ENCODE peak calls at places on chromosomes 7 and 10, in seven cellular contexts. W, X, K, U, C, D and I are unnamed samples.

GRCh38 chr10:35635576-35635975 is 6.5 kb downstream of the FZD8 start:
- DNase-seq in W (peak), X (no peak), K (no peak), U (peak), C (peak), D (peak), I (no peak)

GRCh38 chr7:12805518-12805928 is 118.1 kb downstream of the ARL4A start:
- DNase-seq in W (no peak), X (no peak), K (no peak), U (no peak), C (peak), D (no peak), I (no peak)

GRCh38 chr7:19585761-19586160 is 123.1 kb downstream of the POLR1F start:
- DNase-seq in W (no peak), X (no peak), K (no peak), U (no peak), C (no peak), D (no peak), I (no peak)

GRCh38 chr7:114414151-114415053 is at the start of gene FOXP2:
- DNase-seq in W (peak), X (no peak), K (no peak), U (no peak), C (no peak), D (no peak), I (no peak)

GRCh38 chr7:134625571-134625970 is 21.1 kb upstream of the BPGM start:
- DNase-seq in W (no peak), X (no peak), K (no peak), U (no peak), C (no peak), D (no peak), I (no peak)

GRCh38 chr10:98971464-98971863 is 264.2 kb downstream of the HPSE2 start:
- DNase-seq in W (no peak), X (no peak), K (no peak), U (no peak), C (no peak), D (no peak), I (no peak)

GRCh38 chr7:135672560-135673359 is 10.4 kb downstream of the STMP1 start:
- DNase-seq in W (peak), X (no peak), K (no peak), U (no peak), C (peak), D (peak), I (no peak)

GRCh38 chr10:78033623-78034470 is at the start of gene RPS24:
- DNase-seq in W (peak), X (peak), K (peak), U (peak), C (peak), D (peak), I (peak)

GRCh38 chr7:64515781-64516180 is 47.1 kb downstream of the ZNF680 start:
- DNase-seq in W (no peak), X (no peak), K (no peak), U (no peak), C (no peak), D (no peak), I (no peak)

GRCh38 chr7:30652951-30653641 is 29.2 kb downstream of the CRHR2 start:
- DNase-seq in W (no peak), X (no peak), K (peak), U (no peak), C (no peak), D (no peak), I (no peak)

GRCh38 chr10:99917963-99918825 is 91.6 kb downstream of the DNMBP start:
- DNase-seq in W (peak), X (peak), K (no peak), U (no peak), C (peak), D (no peak), I (no peak)

GRCh38 chr10:16854623-16855022 is 37.4 kb upstream of the RSU1 start:
- DNase-seq in W (no peak), X (no peak), K (no peak), U (no peak), C (peak), D (no peak), I (no peak)

GRCh38 chr7:3371601-3372000 is 70.5 kb downstream of the SDK1 start:
- DNase-seq in W (no peak), X (no peak), K (no peak), U (no peak), C (peak), D (no peak), I (no peak)

GRCh38 chr10:124992462-124993344 is 50.8 kb downstream of the ZRANB1 start:
- DNase-seq in W (peak), X (peak), K (peak), U (no peak), C (peak), D (peak), I (peak)

GRCh38 chr7:38858281-38858884 is 50.6 kb downstream of the VPS41 start:
- DNase-seq in W (no peak), X (no peak), K (no peak), U (no peak), C (no peak), D (no peak), I (no peak)

GRCh38 chr7:118606632-118607031 is 382.1 kb downstream of the ANKRD7 start:
- DNase-seq in W (no peak), X (no peak), K (no peak), U (no peak), C (no peak), D (no peak), I (no peak)

GRCh38 chr10:62614389-62615157 is 189.9 kb upstream of the ADO start:
- DNase-seq in W (no peak), X (no peak), K (no peak), U (no peak), C (peak), D (no peak), I (no peak)

GRCh38 chr10:26445411-26446031 is 7.4 kb downstream of the APBB1IP start:
- DNase-seq in W (no peak), X (no peak), K (no peak), U (no peak), C (no peak), D (peak), I (peak)

GRCh38 chr10:99996934-99997648 is 12.7 kb downstream of the DNMBP start:
- DNase-seq in W (no peak), X (no peak), K (no peak), U (no peak), C (peak), D (no peak), I (no peak)

GRCh38 chr10:114388275-114388674 is 16.0 kb downstream of the AFAP1L2 start:
- DNase-seq in W (no peak), X (no peak), K (no peak), U (no peak), C (no peak), D (no peak), I (no peak)

GRCh38 chr7:99447943-99448342 is 9.2 kb downstream of the CPSF4 start:
- DNase-seq in W (no peak), X (no peak), K (no peak), U (no peak), C (no peak), D (no peak), I (no peak)

GRCh38 chr7:108492742-108493141 is 33.2 kb downstream of the PNPLA8 start:
- DNase-seq in W (no peak), X (no peak), K (no peak), U (no peak), C (no peak), D (no peak), I (no peak)

GRCh38 chr7:127252736-127253288 is at the start of gene GRM8:
- DNase-seq in W (peak), X (peak), K (peak), U (no peak), C (peak), D (no peak), I (no peak)

GRCh38 chr10:19817251-19818046 is 1.2 kb downstream of the PLXDC2 start:
- DNase-seq in W (peak), X (peak), K (peak), U (no peak), C (peak), D (no peak), I (no peak)

GRCh38 chr7:96819111-96819700 is 109.6 kb upstream of the SEM1 start:
- DNase-seq in W (no peak), X (no peak), K (no peak), U (no peak), C (no peak), D (no peak), I (no peak)

GRCh38 chr10:124224331-124225028 is 131.1 kb upstream of the CHST15 start:
- DNase-seq in W (no peak), X (no peak), K (no peak), U (peak), C (no peak), D (no peak), I (peak)

GRCh38 chr10:59362991-59363390 is 642 bp upstream of the FAM13C start:
- DNase-seq in W (peak), X (peak), K (no peak), U (peak), C (peak), D (no peak), I (no peak)

GRCh38 chr10:75191821-75192568 is 18.6 kb upstream of the VDAC2 start:
- DNase-seq in W (no peak), X (peak), K (no peak), U (peak), C (no peak), D (no peak), I (peak)

GRCh38 chr10:77461636-77462296 is 175.8 kb downstream of the KCNMA1 start:
- DNase-seq in W (no peak), X (no peak), K (no peak), U (no peak), C (no peak), D (no peak), I (no peak)

GRCh38 chr10:114495303-114495702 is 91.0 kb upstream of the AFAP1L2 start:
- DNase-seq in W (no peak), X (no peak), K (no peak), U (no peak), C (no peak), D (no peak), I (no peak)

GRCh38 chr10:104049497-104050250 is 36.0 kb downstream of the COL17A1 start:
- DNase-seq in W (no peak), X (no peak), K (no peak), U (no peak), C (peak), D (no peak), I (peak)

GRCh38 chr10:50594012-50594411 is 29.7 kb downstream of the SGMS1 start:
- DNase-seq in W (no peak), X (no peak), K (no peak), U (no peak), C (peak), D (no peak), I (peak)

GRCh38 chr7:94146408-94146807 is 142.3 kb upstream of the BET1 start:
- DNase-seq in W (no peak), X (peak), K (peak), U (no peak), C (no peak), D (no peak), I (no peak)

GRCh38 chr10:79378647-79379511 is 31.6 kb downstream of the PPIF start:
- DNase-seq in W (no peak), X (no peak), K (peak), U (peak), C (no peak), D (no peak), I (no peak)

GRCh38 chr7:121278120-121279021 is 50.4 kb upstream of the WNT16 start:
- DNase-seq in W (no peak), X (no peak), K (no peak), U (no peak), C (peak), D (no peak), I (peak)

GRCh38 chr7:84339306-84339705 is 144.7 kb upstream of the SEMA3A start:
- DNase-seq in W (no peak), X (no peak), K (no peak), U (no peak), C (peak), D (no peak), I (no peak)

GRCh38 chr7:142533920-142534319 is 215.4 kb upstream of the PRSS1 start:
- DNase-seq in W (no peak), X (no peak), K (no peak), U (no peak), C (no peak), D (no peak), I (no peak)

GRCh38 chr7:142523821-142524460 is 225.3 kb upstream of the PRSS1 start:
- DNase-seq in W (no peak), X (no peak), K (no peak), U (no peak), C (no peak), D (no peak), I (no peak)

GRCh38 chr7:142534726-142535122 is 214.5 kb upstream of the PRSS1 start:
- DNase-seq in W (no peak), X (no peak), K (no peak), U (no peak), C (no peak), D (no peak), I (no peak)

GRCh38 chr7:142528608-142529408 is 220.5 kb upstream of the PRSS1 start:
- DNase-seq in W (no peak), X (no peak), K (no peak), U (no peak), C (no peak), D (no peak), I (no peak)
- TF ChIP-seq CTCF in W (no peak), X (no peak), K (no peak), U (no peak), C (no peak), D (no peak), I (no peak)

DNA sequence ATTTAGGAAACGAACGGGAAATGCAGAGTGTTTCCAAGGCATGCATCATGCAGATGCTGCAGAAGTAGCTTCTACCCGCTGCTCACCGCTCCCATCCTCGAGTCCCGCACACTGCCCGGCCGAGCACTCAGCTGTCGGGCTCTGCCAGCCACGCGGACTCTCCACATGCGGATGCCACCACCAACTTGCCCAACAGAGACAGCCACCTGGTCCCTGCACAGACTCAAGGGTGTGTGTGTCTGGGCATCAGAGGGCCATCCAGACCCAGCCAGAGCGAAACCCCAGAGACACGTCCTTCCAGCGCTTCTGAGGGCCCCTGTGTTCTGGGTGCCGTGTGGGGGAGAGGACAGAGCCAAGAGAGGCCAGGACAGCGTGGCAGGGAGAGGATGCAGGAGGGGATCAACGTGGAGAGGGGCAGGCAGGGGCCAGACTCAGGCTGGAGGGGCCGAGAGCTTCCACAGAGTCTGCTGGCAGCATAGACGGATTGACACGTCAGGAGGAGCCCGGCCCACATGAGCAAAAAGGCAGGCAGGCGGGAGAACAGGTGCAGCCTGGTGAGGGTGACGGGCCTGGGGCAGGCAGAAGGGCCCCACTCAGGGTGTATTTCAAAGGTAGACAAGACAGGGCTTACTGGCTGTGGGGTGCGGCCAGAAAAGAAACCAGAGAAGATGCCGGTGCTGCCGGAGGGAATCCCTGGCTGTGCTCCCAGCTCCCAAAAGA is 18.3 kb downstream of the GPER1 start:
- DNase-seq in W (no peak), X (no peak), K (peak), U (no peak), C (no peak), D (no peak), I (no peak)
- H3K4me3 ChIP-seq in W (no peak), X (no peak), K (no peak), U (no peak), C (no peak), D (no peak), I (no peak)

GRCh38 chr10:71827828-71828227 is 23.2 kb downstream of the PSAP start:
- DNase-seq in W (no peak), X (no peak), K (peak), U (no peak), C (no peak), D (no peak), I (no peak)

GRCh38 chr10:71823356-71823755 is 27.7 kb downstream of the PSAP start:
- DNase-seq in W (no peak), X (no peak), K (peak), U (no peak), C (no peak), D (no peak), I (no peak)

GRCh38 chr10:71821909-71822763 is 28.9 kb downstream of the PSAP start:
- DNase-seq in W (no peak), X (no peak), K (peak), U (no peak), C (no peak), D (no peak), I (no peak)

GRCh38 chr10:71828702-71829101 is 22.3 kb downstream of the PSAP start:
- DNase-seq in W (no peak), X (no peak), K (peak), U (no peak), C (no peak), D (no peak), I (no peak)

GRCh38 chr10:71825217-71825616 is 25.8 kb downstream of the PSAP start:
- DNase-seq in W (no peak), X (no peak), K (peak), U (no peak), C (no peak), D (no peak), I (no peak)
- TF ChIP-seq CTCF in W (no peak), X (no peak), K (no peak), U (no peak), C (peak), D (peak), I (no peak)

GRCh38 chr10:121594623-121595320 is 3.5 kb downstream of the FGFR2 start:
- DNase-seq in W (no peak), X (no peak), K (no peak), U (no peak), C (no peak), D (no peak), I (peak)

GRCh38 chr10:121596668-121597503 is 1.4 kb downstream of the FGFR2 start:
- DNase-seq in W (peak), X (peak), K (no peak), U (peak), C (no peak), D (no peak), I (no peak)

GRCh38 chr10:121595806-121596667 is 2.2 kb downstream of the FGFR2 start:
- DNase-seq in W (peak), X (no peak), K (no peak), U (no peak), C (no peak), D (no peak), I (no peak)

GRCh38 chr10:121594076-121594475 is 4.2 kb downstream of the FGFR2 start:
- DNase-seq in W (no peak), X (no peak), K (no peak), U (no peak), C (no peak), D (no peak), I (no peak)

GRCh38 chr10:121595321-121595805 is 2.9 kb downstream of the FGFR2 start:
- DNase-seq in W (no peak), X (no peak), K (no peak), U (no peak), C (no peak), D (no peak), I (no peak)
- H3K4me3 ChIP-seq in W (peak), X (peak), K (no peak), U (peak), C (no peak), D (no peak), I (no peak)

GRCh38 chr10:37263304-37263703 is 137.9 kb downstream of the ANKRD30A start:
- DNase-seq in W (no peak), X (no peak), K (no peak), U (no peak), C (peak), D (no peak), I (no peak)
- TF ChIP-seq CTCF in W (no peak), X (no peak), K (no peak), U (peak), C (peak), D (peak), I (no peak)

GRCh38 chr7:24656608-24657007 is 83.4 kb downstream of the PALS2 start:
- DNase-seq in W (peak), X (no peak), K (no peak), U (no peak), C (no peak), D (no peak), I (no peak)

GRCh38 chr7:24654305-24654704 is 81.1 kb downstream of the PALS2 start:
- DNase-seq in W (no peak), X (no peak), K (no peak), U (no peak), C (no peak), D (no peak), I (no peak)

GRCh38 chr7:24652551-24652950 is 79.3 kb downstream of the PALS2 start:
- DNase-seq in W (no peak), X (no peak), K (no peak), U (no peak), C (no peak), D (no peak), I (no peak)

GRCh38 chr7:24657980-24658379 is 84.7 kb downstream of the PALS2 start:
- DNase-seq in W (no peak), X (no peak), K (no peak), U (no peak), C (no peak), D (no peak), I (no peak)

GRCh38 chr7:24653316-24654085 is 80.2 kb downstream of the PALS2 start:
- DNase-seq in W (peak), X (no peak), K (no peak), U (no peak), C (peak), D (no peak), I (no peak)
- H3K4me3 ChIP-seq in W (no peak), X (no peak), K (no peak), U (no peak), C (peak), D (no peak), I (peak)

GRCh38 chr7:47170516-47170915 is 411.4 kb downstream of the TNS3 start:
- DNase-seq in W (no peak), X (no peak), K (no peak), U (no peak), C (no peak), D (peak), I (no peak)
- TF ChIP-seq CTCF in W (peak), X (no peak), K (no peak), U (no peak), C (peak), D (peak), I (peak)

GRCh38 chr7:150946826-150947750 is 31.0 kb downstream of the KCNH2 start:
- DNase-seq in W (no peak), X (no peak), K (peak), U (no peak), C (no peak), D (no peak), I (no peak)
- H3K4me3 ChIP-seq in W (no peak), X (no peak), K (no peak), U (no peak), C (no peak), D (no peak), I (no peak)